ENCODE peak calls at places on chromosome 1, in nine cellular contexts. T, H, I, S, B, L, J, Y and W are unnamed samples.

GRCh38 chr1:234123867-234124266 is 219.4 kb downstream of the SLC35F3 start:
- DNase-seq in J (no peak), Y (no peak), T (no peak), H (peak; percentile 20), B (no peak), L (no peak), I (no peak), S (no peak), W (no peak)

GRCh38 chr1:216223521-216223920 is 199.7 kb downstream of the USH2A start:
- DNase-seq in I (no peak), J (no peak), B (peak; percentile 30), Y (no peak), L (no peak), H (peak; percentile 3), S (no peak), T (no peak), W (no peak)

GRCh38 chr1:244226440-244226839 is 175.4 kb downstream of the ZBTB18 start:
- DNase-seq in J (no peak), H (peak; percentile 61), L (no peak), B (no peak), S (no peak), I (no peak), T (no peak), Y (no peak), W (no peak)

GRCh38 chr1:213523781-213524398 is 463.9 kb upstream of the PROX1 start:
- DNase-seq in J (no peak), S (no peak), I (no peak), B (no peak), T (no peak), L (no peak), H (no peak), Y (no peak), W (no peak)

GRCh38 chr1:205935869-205936268 is 7.4 kb downstream of the SLC26A9 start:
- DNase-seq in J (no peak), T (no peak), I (no peak), L (no peak), S (no peak), Y (no peak), H (no peak), B (no peak), W (no peak)

GRCh38 chr1:22507582-22507981 is 55.7 kb upstream of the EPHA8 start:
- DNase-seq in Y (no peak), T (no peak), J (no peak), B (no peak), L (no peak), H (no peak), I (no peak), S (no peak), W (no peak)

GRCh38 chr1:12208764-12209494 is 20.9 kb upstream of the VPS13D start:
- DNase-seq in Y (peak; percentile 86), S (peak; percentile 78), B (peak; percentile 81), T (peak; percentile 91), L (peak; percentile 94), H (peak; percentile 68), J (peak; percentile 75), I (peak; percentile 84), W (peak; percentile 93)

GRCh38 chr1:168513656-168514404 is 30.0 kb downstream of the XCL2 start:
- DNase-seq in B (peak; percentile 23), T (no peak), L (no peak), I (no peak), J (no peak), Y (no peak), H (no peak), S (no peak), W (no peak)

GRCh38 chr1:56416385-56416972 is 162.9 kb downstream of the PLPP3 start:
- DNase-seq in H (no peak), J (no peak), T (no peak), I (no peak), L (no peak), Y (no peak), S (no peak), B (no peak), W (no peak)

GRCh38 chr1:61047061-61047460 is 35.3 kb upstream of the NFIA start:
- DNase-seq in J (no peak), Y (no peak), T (no peak), L (no peak), I (no peak), S (no peak), H (no peak), B (no peak), W (no peak)

GRCh38 chr1:61046434-61046833 is 35.9 kb upstream of the NFIA start:
- DNase-seq in J (no peak), T (no peak), L (no peak), I (no peak), B (no peak), H (no peak), S (no peak), Y (no peak), W (no peak)

GRCh38 chr1:61042679-61043009 is 39.7 kb upstream of the NFIA start:
- DNase-seq in J (no peak), T (no peak), B (no peak), L (no peak), Y (no peak), I (no peak), H (no peak), S (no peak), W (no peak)

DNA sequence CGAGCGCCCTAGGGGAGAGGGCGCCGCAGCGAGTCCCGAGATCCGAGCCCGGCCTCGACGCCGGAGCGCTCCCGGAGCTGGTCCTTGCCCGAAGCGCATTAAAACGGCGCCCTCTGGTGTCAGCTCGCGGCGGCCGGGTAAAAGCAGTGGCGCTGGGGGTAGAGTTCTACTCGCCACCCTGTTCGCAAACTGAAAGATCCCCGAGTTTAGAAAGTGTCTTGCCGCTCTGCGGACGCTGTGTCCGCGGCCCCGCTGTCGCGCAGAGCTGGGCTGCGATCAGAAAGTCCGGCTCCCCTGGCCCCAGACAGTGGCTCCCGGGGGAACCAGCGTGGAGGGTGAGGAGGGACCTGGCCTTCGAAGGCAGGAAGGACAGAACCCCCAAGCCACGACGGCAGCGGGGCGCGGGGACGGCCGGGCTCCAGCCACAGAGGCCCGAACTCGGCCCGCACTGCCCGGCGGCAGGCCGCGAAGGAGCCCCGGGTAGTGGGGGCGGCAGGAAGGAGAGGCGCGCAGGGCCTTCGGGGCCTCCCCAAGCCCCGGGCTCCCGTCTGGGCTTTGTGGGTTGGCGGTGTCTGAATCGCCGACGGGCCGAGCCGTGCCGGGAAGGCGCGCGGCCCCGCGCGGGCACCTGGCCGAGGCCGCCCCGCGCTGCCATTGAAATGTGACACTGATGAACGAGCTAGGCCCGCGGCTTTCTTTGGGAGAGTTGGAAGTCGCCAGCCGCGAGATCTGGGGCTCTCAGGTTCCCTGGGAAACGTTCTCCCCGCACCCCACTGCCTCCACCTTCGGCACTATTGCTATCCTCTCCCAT is 39.1 kb upstream of the NFIA start:
- DNase-seq in T (peak; percentile 92), J (peak; percentile 47), Y (peak; percentile 93), S (peak; percentile 77), H (peak; percentile 48), B (peak; percentile 78), I (peak; percentile 91), L (peak; percentile 92), W (peak; percentile 91)
- H3K27ac ChIP-seq in T (peak overlapping the region; percentile 65), J (no peak overlapping the region), Y (no peak overlapping the region), S (no peak overlapping the region), H (no peak overlapping the region), B (no peak overlapping the region), I (peak overlapping the region; percentile 22), L (no peak overlapping the region), W (peak overlapping the region; percentile 63)

DNA sequence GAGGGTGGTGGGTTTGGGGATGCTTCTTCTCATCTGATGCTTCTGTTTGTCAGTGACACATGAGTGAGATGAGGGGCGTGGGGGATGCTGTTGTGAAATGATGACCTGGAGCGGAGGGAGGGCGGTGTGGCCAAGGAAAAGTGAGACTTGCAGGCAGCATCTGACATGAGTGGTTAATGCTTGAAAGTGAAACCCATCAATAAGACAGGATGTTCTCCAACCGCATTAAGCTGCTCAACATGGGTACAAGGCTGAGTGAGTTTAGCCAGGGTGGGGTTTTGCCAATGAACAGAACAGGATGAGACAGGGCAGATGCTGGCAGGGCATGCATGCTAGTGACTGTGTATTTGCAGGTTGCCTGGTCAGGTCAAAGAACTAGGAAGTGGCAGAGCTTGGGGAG is 16.5 kb downstream of the SPATA21 start:
- DNase-seq in H (no peak), B (no peak), S (peak; percentile 73), J (peak; percentile 3), T (no peak), Y (no peak), L (no peak), I (no peak), W (no peak)
- H3K27ac ChIP-seq in H (no peak overlapping the region), B (no peak overlapping the region), S (peak overlapping the region; percentile 36), J (peak overlapping the region; percentile 24), T (no peak overlapping the region), Y (no peak overlapping the region), L (no peak overlapping the region), I (no peak overlapping the region), W (no peak overlapping the region)

GRCh38 chr1:1687846-1688245 is 4.7 kb downstream of the SLC35E2B start:
- DNase-seq in T (no peak), I (peak; percentile 12), Y (no peak), S (no peak), B (no peak), L (no peak), H (no peak), J (no peak), W (no peak)
- H3K27ac ChIP-seq in T (no peak overlapping the region), I (no peak overlapping the region), Y (no peak overlapping the region), S (no peak overlapping the region), B (no peak overlapping the region), L (no peak overlapping the region), H (peak overlapping the region; percentile 65), J (no peak overlapping the region), W (no peak overlapping the region)

GRCh38 chr1:62717483-62717882 is 29.3 kb upstream of the DOCK7 start:
- DNase-seq in Y (no peak), T (no peak), J (no peak), L (no peak), H (no peak), B (no peak), S (no peak), I (no peak), W (no peak)
- H3K27ac ChIP-seq in Y (no peak overlapping the region), T (no peak overlapping the region), J (no peak overlapping the region), L (no peak overlapping the region), H (no peak overlapping the region), B (no peak overlapping the region), S (no peak overlapping the region), I (no peak overlapping the region), W (no peak overlapping the region)

DNA sequence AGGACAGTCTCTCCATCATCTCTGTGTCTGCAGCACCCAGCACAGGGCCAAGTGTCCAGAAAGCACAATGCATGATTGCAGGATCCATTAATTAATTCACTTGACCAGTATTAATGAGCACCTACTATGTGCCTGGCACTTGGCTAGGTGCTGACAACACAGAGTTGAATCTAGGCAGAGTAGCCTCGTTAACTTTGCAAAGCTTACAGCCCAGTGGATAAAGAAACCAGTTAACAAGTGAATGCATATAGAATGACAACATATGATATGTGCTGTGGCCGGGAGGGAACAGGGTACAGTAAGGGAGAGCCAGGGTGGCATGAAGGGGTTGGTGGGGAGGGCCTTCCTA is 10.9 kb downstream of the SLC1A7 start:
- DNase-seq in J (no peak), I (no peak), S (no peak), L (no peak), B (no peak), T (no peak), H (no peak), Y (no peak), W (no peak)
- H3K27ac ChIP-seq in J (no peak overlapping the region), I (no peak overlapping the region), S (no peak overlapping the region), L (no peak overlapping the region), B (no peak overlapping the region), T (no peak overlapping the region), H (no peak overlapping the region), Y (no peak overlapping the region), W (no peak overlapping the region)